ENCODE peak calls at places on chromosomes 7 and 10, in eight cellular contexts. U is cerebellar nuclear complex; P is AG08396; V is GM13976; W is H9; M is A172; Q is activated naive CD8-positive, alpha-beta T cell treated with anti-CD3 and anti-CD28 coated beads, Interleukin-2, amount 50 U/mL, for 24 hours; K is PC-3. O is an unnamed sample.

GRCh38 chr7:158106272-158106671 is 481.4 kb downstream of the PTPRN2 start:
- DNase-seq in Q (no peak), K (no peak), V (no peak), U (no peak), W (no peak), P (no peak), M (no peak), O (no peak)

GRCh38 chr10:22427890-22428571 is 82.7 kb downstream of the SPAG6 start:
- DNase-seq in P (peak), U (no peak), V (no peak), Q (no peak), W (no peak), K (peak), M (peak), O (peak)

GRCh38 chr7:120055300-120055699 is 217.7 kb upstream of the KCND2 start:
- DNase-seq in Q (no peak), W (no peak), P (peak), K (peak), M (peak), U (no peak), V (no peak), O (peak)

GRCh38 chr7:92953657-92954056 is 117.3 kb upstream of the CDK6 start:
- DNase-seq in P (no peak), K (no peak), V (no peak), U (no peak), W (no peak), M (no peak), Q (peak), O (no peak)

GRCh38 chr10:94680544-94680943 is 3.0 kb upstream of the CYP2C18 start:
- DNase-seq in P (no peak), M (no peak), U (no peak), K (peak), W (no peak), Q (no peak), V (no peak), O (no peak)

GRCh38 chr7:133540096-133540860 is 287.4 kb downstream of the EXOC4 start:
- DNase-seq in W (no peak), K (no peak), U (no peak), M (no peak), V (no peak), Q (no peak), P (no peak), O (no peak)

GRCh38 chr10:126009590-126009989 is 113.2 kb downstream of the FANK1 start:
- DNase-seq in P (no peak), W (no peak), V (no peak), K (no peak), M (no peak), Q (no peak), U (no peak), O (no peak)

GRCh38 chr7:130865408-130866236 is 131.6 kb upstream of the KLF14 start:
- DNase-seq in V (no peak), Q (no peak), W (no peak), K (peak), U (no peak), M (peak), P (no peak), O (peak)

GRCh38 chr10:27065084-27065483 is 35.2 kb downstream of the ANKRD26 start:
- DNase-seq in W (no peak), M (no peak), U (no peak), V (no peak), K (no peak), P (no peak), Q (no peak), O (no peak)

O was measured in NCI-H226.